ENCODE peak calls at places on chromosomes 11 and 22, in ten cellular contexts. D, L, W, S, Z, V, P, K, G and Q are unnamed samples.

GRCh38 chr22:31055322-31056159 is 25.6 kb upstream of the SMTN start:
- DNase-seq in D (peak), L (peak), W (peak), S (peak), Z (peak), V (peak), P (no peak), K (peak), G (peak), Q (peak)

GRCh38 chr11:9735236-9735635 is 71.4 kb downstream of the SWAP70 start:
- DNase-seq in D (no peak), L (no peak), W (no peak), S (no peak), Z (no peak), V (no peak), P (no peak), K (no peak), G (no peak), Q (no peak)

GRCh38 chr11:120562806-120563425 is 51.4 kb downstream of the GRIK4 start:
- DNase-seq in D (no peak), L (no peak), W (no peak), S (no peak), Z (no peak), V (peak), P (no peak), K (no peak), G (no peak), Q (peak)

GRCh38 chr22:23271597-23271908 is 91.2 kb downstream of the BCR start:
- DNase-seq in D (no peak), L (no peak), W (no peak), S (no peak), Z (no peak), V (no peak), P (no peak), K (no peak), G (no peak), Q (no peak)

GRCh38 chr22:42300286-42301071 is 30.0 kb upstream of the TCF20 start:
- DNase-seq in D (no peak), L (no peak), W (no peak), S (no peak), Z (peak), V (no peak), P (peak), K (no peak), G (no peak), Q (no peak)

GRCh38 chr11:32895471-32895870 is 2.9 kb downstream of the QSER1 start:
- DNase-seq in D (no peak), L (no peak), W (no peak), S (no peak), Z (no peak), V (no peak), P (no peak), K (no peak), G (no peak), Q (no peak)

GRCh38 chr11:67266424-67267187 is at the start of gene GRK2:
- DNase-seq in D (peak), L (no peak), W (peak), S (peak), Z (no peak), V (peak), P (peak), K (peak), G (peak), Q (peak)

GRCh38 chr11:96342971-96343711 is at the start of gene MAML2:
- DNase-seq in D (peak), L (peak), W (peak), S (peak), Z (peak), V (peak), P (peak), K (peak), G (peak), Q (peak)

GRCh38 chr11:129442171-129442570 is 66.5 kb downstream of the BARX2 start:
- DNase-seq in D (no peak), L (no peak), W (no peak), S (no peak), Z (no peak), V (no peak), P (no peak), K (no peak), G (no peak), Q (no peak)

GRCh38 chr22:35862697-35863096 is 145.0 kb downstream of the APOL5 start:
- DNase-seq in D (no peak), L (no peak), W (no peak), S (no peak), Z (no peak), V (no peak), P (no peak), K (no peak), G (no peak), Q (no peak)

GRCh38 chr11:127017482-127017881 is 16.9 kb upstream of the KIRREL3 start:
- DNase-seq in D (no peak), L (no peak), W (peak), S (peak), Z (peak), V (no peak), P (no peak), K (no peak), G (peak), Q (no peak)

GRCh38 chr11:829946-830294 is 2.2 kb downstream of the CRACR2B start:
- DNase-seq in D (no peak), L (no peak), W (peak), S (no peak), Z (no peak), V (no peak), P (no peak), K (no peak), G (no peak), Q (no peak)

GRCh38 chr11:64654439-64654838 is 63.4 kb downstream of the SLC22A12 start:
- DNase-seq in D (no peak), L (no peak), W (no peak), S (no peak), Z (no peak), V (no peak), P (no peak), K (no peak), G (no peak), Q (no peak)

GRCh38 chr11:64653388-64653973 is 62.5 kb downstream of the SLC22A12 start:
- DNase-seq in D (no peak), L (no peak), W (no peak), S (no peak), Z (no peak), V (no peak), P (no peak), K (no peak), G (no peak), Q (no peak)

GRCh38 chr11:64654958-64655541 is 64.0 kb downstream of the SLC22A12 start:
- DNase-seq in D (no peak), L (no peak), W (no peak), S (no peak), Z (no peak), V (no peak), P (no peak), K (no peak), G (no peak), Q (no peak)

GRCh38 chr11:64650923-64651523 is 60.0 kb downstream of the SLC22A12 start:
- DNase-seq in D (no peak), L (no peak), W (peak), S (peak), Z (peak), V (no peak), P (no peak), K (no peak), G (peak), Q (no peak)

GRCh38 chr11:64652586-64653387 is 61.8 kb downstream of the SLC22A12 start:
- DNase-seq in D (peak), L (peak), W (peak), S (peak), Z (peak), V (peak), P (peak), K (peak), G (peak), Q (no peak)
- TF ChIP-seq CTCF in D (peak), L (peak), W (peak), S (peak), Z (peak), V (peak), P (peak), K (peak), G (peak), Q (peak)

DNA sequence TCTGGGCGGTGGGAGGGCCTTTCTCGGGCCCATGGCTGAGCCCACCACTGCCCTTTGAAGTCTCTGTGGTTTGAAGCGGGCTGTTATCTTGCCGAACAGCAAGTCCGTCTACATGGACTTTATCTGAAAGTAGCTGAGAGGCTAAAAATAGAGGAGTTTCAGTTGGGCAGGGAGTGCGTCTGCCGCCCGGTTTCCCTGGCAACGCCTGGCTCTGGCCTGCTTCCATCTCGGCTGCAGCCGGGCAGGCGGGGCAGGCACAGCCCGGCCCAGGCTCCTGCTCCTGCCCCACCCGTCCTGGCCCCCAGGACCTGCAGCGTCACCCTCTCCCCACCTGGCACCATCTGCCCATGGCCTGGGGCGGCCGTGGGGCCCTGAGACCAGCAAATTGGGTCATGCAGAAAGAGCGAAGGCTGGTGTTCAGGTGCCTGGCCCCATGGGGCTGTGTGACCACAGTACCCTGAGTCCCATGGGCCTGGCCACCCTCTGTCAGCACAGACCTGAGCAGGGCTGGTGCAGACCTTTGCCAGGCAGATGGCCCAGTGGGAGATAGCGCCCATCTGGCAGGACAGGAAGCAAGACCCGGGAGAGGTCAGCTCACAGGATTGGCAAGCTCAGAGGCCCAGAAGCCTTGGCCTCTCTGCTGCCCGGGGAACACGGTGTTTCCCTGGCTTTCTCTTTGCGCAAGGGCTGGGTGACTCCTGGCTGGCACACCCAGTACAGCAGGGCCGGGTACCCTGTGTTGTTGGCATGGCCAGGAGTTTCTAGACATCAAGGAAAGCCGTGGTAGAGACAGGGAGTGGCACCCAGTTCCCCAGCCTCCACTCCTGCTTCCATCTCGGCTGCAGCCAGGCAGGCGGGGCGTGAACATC is 79.1 kb upstream of the KCNQ1OT1 start:
- DNase-seq in D (peak), L (no peak), W (peak), S (peak), Z (peak), V (peak), P (peak), K (peak), G (no peak), Q (peak)
- TF ChIP-seq CTCF in D (peak), L (no peak), W (no peak), S (no peak), Z (no peak), V (peak), P (no peak), K (peak), G (no peak), Q (peak)

DNA sequence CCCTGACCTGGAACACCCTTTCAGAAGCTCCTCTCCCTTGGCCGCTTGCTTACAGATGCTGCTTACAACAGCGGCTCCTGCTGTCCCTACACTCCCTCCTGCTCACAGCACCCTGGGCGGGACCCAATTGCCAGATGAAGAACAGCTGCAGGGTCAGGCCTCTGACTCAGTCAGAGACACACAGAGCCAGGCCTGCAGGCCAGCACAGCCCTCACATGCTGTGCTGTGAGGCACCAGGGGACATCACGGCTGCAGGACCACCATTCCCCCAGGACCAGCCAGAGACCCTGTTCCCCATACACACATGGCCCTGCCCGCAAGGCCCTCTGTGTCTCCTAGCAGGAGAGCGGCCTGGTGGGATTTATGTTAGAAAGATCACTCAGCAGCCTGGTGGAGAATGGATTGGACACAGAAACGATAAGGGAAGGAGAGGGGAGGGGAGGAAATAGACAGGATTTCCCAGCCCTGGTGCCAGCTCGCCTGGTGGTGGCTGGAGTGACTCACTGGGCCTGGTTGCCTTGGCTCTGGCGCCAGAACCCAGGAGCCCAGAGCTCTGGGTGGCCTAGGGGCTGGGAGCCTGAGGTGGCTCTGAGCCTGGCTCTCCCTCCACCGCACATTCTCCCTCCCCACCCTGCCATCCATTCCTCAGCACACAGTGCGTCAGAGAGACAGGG is 6.7 kb downstream of the CAPN5 start:
- DNase-seq in D (peak), L (no peak), W (peak), S (peak), Z (peak), V (peak), P (no peak), K (peak), G (peak), Q (peak)
- TF ChIP-seq CTCF in D (peak), L (no peak), W (peak), S (peak), Z (no peak), V (no peak), P (no peak), K (peak), G (no peak), Q (peak)

DNA sequence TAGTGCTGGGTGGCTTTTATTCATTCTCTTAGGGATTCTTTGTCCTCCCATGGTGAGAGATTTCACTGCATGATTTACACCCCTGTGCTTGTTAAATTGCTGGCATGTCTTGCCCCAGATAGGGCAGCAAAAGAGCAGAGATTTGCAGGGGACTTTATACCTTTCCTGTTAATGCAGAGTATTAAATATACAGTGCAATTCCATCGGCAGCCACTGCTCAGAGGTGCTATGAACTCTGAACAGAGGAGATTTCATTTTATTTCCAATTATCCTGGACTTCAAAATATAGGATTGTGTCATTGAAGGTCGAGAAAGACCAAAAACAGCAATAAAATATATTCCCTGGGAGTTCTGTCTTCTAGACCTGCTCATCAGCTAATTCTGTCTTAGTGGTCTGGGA is 263.4 kb upstream of the NCAM1 start:
- DNase-seq in D (no peak), L (no peak), W (no peak), S (no peak), Z (no peak), V (no peak), P (no peak), K (no peak), G (no peak), Q (no peak)
- TF ChIP-seq CTCF in D (no peak), L (peak), W (no peak), S (no peak), Z (no peak), V (no peak), P (no peak), K (no peak), G (no peak), Q (peak)

DNA sequence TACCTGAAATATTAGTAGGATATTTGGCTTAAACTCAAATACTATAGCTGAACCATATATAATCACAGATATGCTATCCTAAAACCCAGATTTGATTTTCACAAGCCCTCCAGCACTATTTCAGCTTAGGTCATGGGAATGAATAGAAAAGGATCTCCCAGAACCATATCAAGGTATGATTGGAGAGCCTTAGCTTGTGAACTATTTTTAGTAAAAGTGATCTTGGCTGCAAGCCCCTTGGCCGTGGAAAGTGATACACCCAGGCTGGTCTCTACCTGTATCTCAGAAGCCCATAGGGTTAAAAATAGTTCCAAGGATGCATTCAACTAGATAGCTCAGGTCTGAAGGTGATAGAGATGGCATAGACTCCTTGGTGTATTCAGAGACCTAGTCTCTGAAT is 9.7 kb downstream of the KIF18A start:
- DNase-seq in D (no peak), L (no peak), W (no peak), S (no peak), Z (no peak), V (no peak), P (no peak), K (no peak), G (no peak), Q (no peak)
- TF ChIP-seq CTCF in D (no peak), L (no peak), W (no peak), S (no peak), Z (no peak), V (no peak), P (no peak), K (no peak), G (no peak), Q (no peak)

GRCh38 chr11:102678022-102678421 is 27.5 kb downstream of the MMP27 start:
- DNase-seq in D (no peak), L (no peak), W (no peak), S (no peak), Z (no peak), V (no peak), P (no peak), K (no peak), G (no peak), Q (no peak)
- TF ChIP-seq CTCF in D (no peak), L (no peak), W (no peak), S (no peak), Z (no peak), V (no peak), P (no peak), K (no peak), G (no peak), Q (no peak)

DNA sequence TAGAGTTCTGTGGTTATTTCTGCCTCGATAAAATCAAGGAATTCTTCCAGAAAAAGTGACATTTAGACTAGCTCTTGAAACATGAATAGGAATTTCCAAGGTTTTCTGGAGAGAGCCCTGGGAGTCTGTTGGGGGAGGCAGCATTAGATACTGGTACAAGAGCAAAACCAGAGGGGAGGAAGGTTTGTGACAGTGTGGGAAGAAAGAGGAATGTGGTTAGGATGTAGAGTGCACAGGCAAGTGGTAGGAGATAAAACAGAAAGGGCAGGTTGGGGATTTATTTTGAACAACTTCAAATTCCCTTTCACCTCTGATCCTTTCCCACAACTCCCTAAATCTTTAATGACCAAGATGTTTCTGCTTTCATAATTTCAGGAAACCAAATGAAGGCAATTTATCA is 588.4 kb downstream of the METTL15 start:
- DNase-seq in D (no peak), L (no peak), W (no peak), S (peak), Z (no peak), V (no peak), P (no peak), K (no peak), G (no peak), Q (no peak)
- TF ChIP-seq CTCF in D (no peak), L (no peak), W (no peak), S (no peak), Z (no peak), V (no peak), P (no peak), K (no peak), G (no peak), Q (no peak)

DNA sequence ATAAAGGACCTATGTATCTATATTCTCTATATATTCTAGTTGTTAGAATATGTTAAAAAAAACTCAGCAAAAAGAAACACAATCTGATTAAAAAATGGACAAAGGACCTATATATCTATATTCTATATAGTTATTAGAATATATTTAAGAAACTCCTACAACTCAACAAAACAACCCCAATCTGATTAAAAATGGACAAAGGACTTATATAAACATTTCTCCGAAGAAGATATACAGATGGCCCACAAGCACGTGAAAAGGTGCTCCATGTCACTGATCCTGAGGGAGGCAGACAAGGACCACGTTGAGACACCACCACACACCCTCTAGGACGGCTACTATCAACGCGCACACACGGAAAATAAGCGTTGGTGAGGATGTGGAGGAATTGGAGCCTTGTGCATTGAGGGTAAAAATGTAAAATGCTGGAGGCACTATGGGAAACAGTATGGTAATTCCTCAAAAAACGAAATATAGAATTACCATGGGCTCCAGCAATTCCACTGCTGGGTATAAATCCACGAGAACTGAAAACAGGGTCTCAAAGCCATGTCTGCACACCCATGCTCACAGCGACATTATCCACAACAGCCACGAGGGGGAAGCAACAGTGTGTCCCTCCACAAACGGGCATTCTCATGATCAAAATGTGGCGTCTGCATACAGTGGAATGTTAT is 22.7 kb downstream of the YPEL1 start:
- DNase-seq in D (peak), L (peak), W (peak), S (peak), Z (peak), V (peak), P (peak), K (no peak), G (peak), Q (no peak)
- TF ChIP-seq CTCF in D (peak), L (peak), W (peak), S (peak), Z (peak), V (peak), P (peak), K (peak), G (peak), Q (peak)